ENCODE peak calls at places on chromosomes 6 and 20, in eight cellular contexts. Z is adrenal gland, I is breast epithelium, M is uterus, D is stomach, R is IMR-90, P is heart left ventricle, H is endothelial cell of umbilical vein. X is an unnamed sample. For H3K27me3 and H3K4me1, the result is how much of the 10 kb centered on the place peaks cover.

GRCh38 chr6:52361347-52361944 is 505 bp upstream of the PAQR8 start:
- DNase-seq in Z (peak), I (no peak), M (peak), D (no peak), R (peak), P (no peak), H (no peak), X (peak)

GRCh38 chr6:159107451-159108260 is 61.5 kb upstream of the FNDC1 start:
- DNase-seq in Z (no peak), I (no peak), M (no peak), D (peak), R (no peak), P (no peak), H (no peak), X (no peak)

GRCh38 chr6:121055572-121056163 is 278.6 kb downstream of the TBC1D32 start:
- DNase-seq in Z (no peak), I (no peak), M (no peak), D (no peak), R (peak), P (no peak), H (peak), X (no peak)

GRCh38 chr6:156378853-156379252 is 398.3 kb upstream of the ARID1B start:
- DNase-seq in Z (no peak), I (no peak), M (no peak), D (no peak), R (no peak), P (no peak), H (no peak), X (no peak)

GRCh38 chr6:42028234-42029061 is 21.9 kb upstream of the TAF8 start:
- DNase-seq in Z (peak), I (no peak), M (no peak), D (no peak), R (peak), P (no peak), H (peak), X (no peak)

GRCh38 chr6:157300436-157300835 is 22.9 kb downstream of the TMEM242 start:
- DNase-seq in Z (no peak), I (no peak), M (no peak), D (no peak), R (no peak), P (no peak), H (no peak), X (no peak)

GRCh38 chr20:20677186-20677585 is 35.3 kb downstream of the RALGAPA2 start:
- DNase-seq in Z (no peak), I (no peak), M (no peak), D (no peak), R (no peak), P (no peak), H (no peak), X (no peak)

GRCh38 chr6:108888745-108889144 is 40.5 kb downstream of the ARMC2 start:
- DNase-seq in Z (peak), I (no peak), M (no peak), D (no peak), R (no peak), P (no peak), H (no peak), X (no peak)

GRCh38 chr6:14968056-14968643 is 277.7 kb upstream of the JARID2 start:
- DNase-seq in Z (peak), I (no peak), M (no peak), D (no peak), R (no peak), P (no peak), H (no peak), X (no peak)

GRCh38 chr6:96186516-96187195 is 170.9 kb downstream of the FUT9 start:
- DNase-seq in Z (no peak), I (no peak), M (no peak), D (no peak), R (no peak), P (no peak), H (no peak), X (no peak)

GRCh38 chr20:64234291-64234791 is 21.2 kb upstream of the PCMTD2 start:
- DNase-seq in Z (no peak), I (no peak), M (no peak), D (no peak), R (no peak), P (no peak), H (no peak), X (no peak)

GRCh38 chr6:168244961-168245551 is 74.5 kb downstream of the DACT2 start:
- DNase-seq in Z (no peak), I (no peak), M (no peak), D (no peak), R (no peak), P (no peak), H (no peak), X (no peak)

GRCh38 chr6:132247381-132248159 is 153.7 kb downstream of the MOXD1 start:
- DNase-seq in Z (no peak), I (no peak), M (no peak), D (no peak), R (peak), P (no peak), H (no peak), X (no peak)

GRCh38 chr6:15801912-15802311 is 139.1 kb upstream of the DTNBP1 start:
- DNase-seq in Z (no peak), I (no peak), M (no peak), D (no peak), R (no peak), P (no peak), H (no peak), X (no peak)

GRCh38 chr6:81761197-81761596 is 8.7 kb upstream of the TENT5A start:
- DNase-seq in Z (no peak), I (no peak), M (no peak), D (no peak), R (peak), P (no peak), H (peak), X (no peak)

GRCh38 chr20:21808863-21809664 is 103.6 kb downstream of the PAX1 start:
- DNase-seq in Z (peak), I (no peak), M (no peak), D (peak), R (no peak), P (peak), H (no peak), X (peak)

GRCh38 chr6:83417880-83418663 is 12.8 kb downstream of the ME1 start:
- DNase-seq in Z (peak), I (no peak), M (no peak), D (no peak), R (peak), P (no peak), H (peak), X (no peak)

GRCh38 chr6:27546522-27546921 is 73.6 kb upstream of the ZNF184 start:
- DNase-seq in Z (no peak), I (no peak), M (no peak), D (no peak), R (no peak), P (no peak), H (no peak), X (no peak)

GRCh38 chr6:39882567-39882953 is 51.7 kb downstream of the MOCS1 start:
- DNase-seq in Z (peak), I (no peak), M (no peak), D (no peak), R (peak), P (peak), H (peak), X (peak)

GRCh38 chr6:132114201-132114860 is 163.2 kb upstream of the CCN2 start:
- DNase-seq in Z (no peak), I (no peak), M (no peak), D (no peak), R (peak), P (no peak), H (no peak), X (no peak)

GRCh38 chr6:35810831-35811698 is 5.9 kb downstream of the LHFPL5 start:
- DNase-seq in Z (no peak), I (no peak), M (no peak), D (no peak), R (peak), P (no peak), H (peak), X (no peak)

GRCh38 chr6:89836637-89837222 is 7.0 kb downstream of the CASP8AP2 start:
- DNase-seq in Z (no peak), I (no peak), M (no peak), D (no peak), R (no peak), P (no peak), H (no peak), X (no peak)

GRCh38 chr6:69795469-69796080 is 1.2 kb downstream of the LMBRD1 start:
- DNase-seq in Z (no peak), I (no peak), M (no peak), D (no peak), R (no peak), P (no peak), H (no peak), X (no peak)

GRCh38 chr6:14212020-14212419 is 94.4 kb downstream of the CD83 start:
- DNase-seq in Z (no peak), I (no peak), M (no peak), D (no peak), R (no peak), P (no peak), H (no peak), X (no peak)

GRCh38 chr6:166627875-166628849 is 1.1 kb upstream of the RPS6KA2 start:
- DNase-seq in Z (peak), I (peak), M (peak), D (peak), R (peak), P (peak), H (peak), X (no peak)

GRCh38 chr20:59495894-59496510 is 108.3 kb upstream of the PHACTR3 start:
- DNase-seq in Z (peak), I (peak), M (peak), D (peak), R (peak), P (peak), H (peak), X (peak)

GRCh38 chr6:33453361-33454008 is 891 bp upstream of the ZBTB9 start:
- DNase-seq in Z (no peak), I (no peak), M (no peak), D (no peak), R (no peak), P (no peak), H (no peak), X (no peak)

GRCh38 chr6:86331265-86331840 is 606.0 kb upstream of the HTR1E start:
- DNase-seq in Z (no peak), I (no peak), M (no peak), D (no peak), R (no peak), P (no peak), H (no peak), X (no peak)

GRCh38 chr6:16635810-16636602 is 125.3 kb downstream of the ATXN1 start:
- DNase-seq in Z (peak), I (no peak), M (no peak), D (no peak), R (peak), P (no peak), H (no peak), X (no peak)

GRCh38 chr6:3217286-3217685 is 10.2 kb downstream of the TUBB2B start:
- DNase-seq in Z (no peak), I (no peak), M (no peak), D (no peak), R (no peak), P (no peak), H (no peak), X (no peak)

GRCh38 chr20:1434571-1435336 is 31.9 kb downstream of the NSFL1C start:
- DNase-seq in Z (peak), I (no peak), M (no peak), D (peak), R (peak), P (peak), H (peak), X (peak)

GRCh38 chr6:109091314-109092009 is 3.2 kb downstream of the SESN1 start:
- DNase-seq in Z (no peak), I (no peak), M (no peak), D (no peak), R (no peak), P (no peak), H (no peak), X (no peak)

DNA sequence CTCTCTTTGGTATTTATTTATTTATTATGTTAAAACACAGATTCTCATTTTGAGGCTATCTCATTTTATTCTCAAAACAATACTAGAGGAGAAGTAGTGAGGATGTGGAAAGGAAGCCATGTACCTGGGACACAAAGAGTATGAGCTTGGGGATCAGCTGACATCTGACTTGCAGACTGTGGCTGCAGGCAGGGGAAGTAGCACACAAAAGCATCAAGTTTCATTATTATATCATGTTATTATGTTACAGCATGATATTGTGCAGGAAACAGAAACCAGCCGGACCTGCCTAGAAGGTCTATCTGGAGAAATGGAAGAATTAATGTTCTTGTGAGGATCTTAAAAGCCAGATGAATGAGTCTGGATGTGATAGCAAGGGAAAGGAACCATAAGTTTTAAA is 248.2 kb downstream of the KHDC1L start:
- DNase-seq in Z (no peak), I (no peak), M (no peak), D (no peak), R (no peak), P (no peak), H (no peak), X (no peak)
- TF ChIP-seq POLR2A in Z (no peak), I (no peak), M (no peak), D (no peak), R (no peak), P (no peak), H (no peak), X (no peak)

GRCh38 chr6:169489642-169490408 is 212.0 kb downstream of the WDR27 start:
- DNase-seq in Z (no peak), I (no peak), M (no peak), D (no peak), R (no peak), P (no peak), H (peak), X (no peak)

GRCh38 chr6:169494038-169494437 is 207.8 kb downstream of the WDR27 start:
- DNase-seq in Z (no peak), I (no peak), M (no peak), D (no peak), R (no peak), P (no peak), H (no peak), X (no peak)

GRCh38 chr6:169490409-169490708 is 211.5 kb downstream of the WDR27 start:
- DNase-seq in Z (no peak), I (no peak), M (no peak), D (no peak), R (no peak), P (no peak), H (no peak), X (no peak)

GRCh38 chr6:169490830-169491229 is 211.0 kb downstream of the WDR27 start:
- DNase-seq in Z (no peak), I (no peak), M (no peak), D (no peak), R (peak), P (no peak), H (peak), X (no peak)

DNA sequence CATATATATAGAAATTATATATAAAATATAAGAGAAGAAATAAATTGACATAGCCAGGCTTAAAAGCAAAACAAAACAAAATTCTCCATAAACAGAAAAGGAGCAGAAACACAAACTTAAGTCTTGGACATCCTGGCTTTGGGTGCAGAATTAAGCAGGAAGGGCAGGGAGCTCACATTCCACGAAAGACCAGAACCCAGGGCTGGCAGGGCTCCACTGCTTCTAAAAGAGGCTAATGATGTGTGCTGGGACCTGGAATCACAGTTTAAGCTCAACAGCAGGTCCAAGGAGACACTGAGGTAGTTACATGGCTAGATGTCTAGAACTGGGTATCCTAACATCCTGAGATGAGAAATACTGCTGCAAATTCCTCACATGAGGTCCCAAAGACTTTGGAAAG is 210.3 kb downstream of the WDR27 start:
- DNase-seq in Z (no peak), I (no peak), M (no peak), D (no peak), R (no peak), P (no peak), H (no peak), X (no peak)
- H3K27me3 ChIP-seq in Z (under half), I (under half), M (under half), D (under half), R (under half), P (under half), H (under half), X (under half)

GRCh38 chr20:34004227-34004626 is 10.5 kb downstream of the RALY start:
- DNase-seq in Z (no peak), I (no peak), M (no peak), D (no peak), R (no peak), P (no peak), H (no peak), X (no peak)
- H3K4me1 ChIP-seq in Z (under half), I (under half), M (under half), D (half or more), R (under half), P (under half), H (under half), X (half or more)

GRCh38 chr6:44064089-44064947 is 62.9 kb downstream of the MRPL14 start:
- DNase-seq in Z (peak), I (no peak), M (peak), D (peak), R (peak), P (peak), H (peak), X (no peak)
- TF ChIP-seq POLR2A in Z (peak), I (no peak), M (no peak), D (no peak), R (peak), P (no peak), H (no peak), X (no peak)

DNA sequence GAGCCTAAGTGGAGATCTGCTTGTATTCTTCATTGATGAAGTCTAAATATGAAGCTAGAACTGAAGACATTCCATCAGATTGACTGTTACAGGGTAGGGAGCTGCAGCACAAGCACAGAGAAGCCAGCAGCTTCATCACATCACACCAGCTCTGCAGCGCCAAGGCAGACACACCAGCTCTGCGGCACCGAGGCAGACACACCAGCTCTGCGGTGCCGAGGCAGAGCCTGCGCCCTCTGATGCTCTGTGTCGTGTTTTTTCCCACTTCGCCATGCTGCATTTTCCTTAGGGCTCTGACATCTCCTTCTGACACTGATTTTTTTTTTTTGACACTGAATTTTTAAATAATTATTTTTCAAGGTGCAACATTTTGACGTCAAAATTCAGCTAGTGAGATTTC is 784 bp downstream of the BTNL2 start:
- DNase-seq in Z (no peak), I (no peak), M (no peak), D (no peak), R (no peak), P (no peak), H (no peak), X (no peak)
- H3K27me3 ChIP-seq in Z (under half), I (under half), M (under half), D (half or more), R (under half), P (under half), H (half or more), X (under half)

GRCh38 chr20:38110525-38111178 is 54.4 kb downstream of the TGM2 start:
- DNase-seq in Z (no peak), I (peak), M (no peak), D (no peak), R (no peak), P (no peak), H (no peak), X (no peak)
- H3K4me1 ChIP-seq in Z (under half), I (under half), M (under half), D (under half), R (under half), P (under half), H (under half), X (under half)

GRCh38 chr6:155314773-155315515 is 660 bp upstream of the TFB1M start:
- DNase-seq in Z (peak), I (peak), M (peak), D (peak), R (peak), P (peak), H (peak), X (peak)
- TF ChIP-seq POLR2A in Z (no peak), I (no peak), M (no peak), D (no peak), R (peak), P (no peak), H (peak), X (no peak)